ENCODE peak calls at places on chromosomes 16 and 17, in five cellular contexts. L is pancreas, X is aorta, S is HepG2, U is neural progenitor cell. I is an unnamed sample. For H3K9me3 and H3K36me3, the result is how much of the 10 kb centered on the place peaks cover.

GRCh38 chr17:79425686-79426085 is 185.2 kb downstream of the RBFOX3 start:
- DNase-seq in L (no peak), X (no peak), U (no peak), S (no peak), I (no peak)

GRCh38 chr16:57422026-57422944 is 17.7 kb downstream of the CCL17 start:
- DNase-seq in L (peak), X (peak), U (peak), S (peak), I (peak)

GRCh38 chr17:33438578-33438977 is 145.5 kb upstream of the ASIC2 start:
- DNase-seq in S (no peak), L (no peak), U (no peak), X (no peak), I (no peak)

GRCh38 chr16:5257462-5257861 is 159.9 kb upstream of the EEF2KMT start:
- DNase-seq in X (no peak), S (no peak), U (no peak), L (no peak), I (no peak)

GRCh38 chr17:83161298-83162034 is 82.1 kb downstream of the METRNL start:
- DNase-seq in U (no peak), S (peak), X (no peak), L (no peak), I (no peak)

GRCh38 chr17:80832266-80832676 is 159.4 kb upstream of the CHMP6 start:
- DNase-seq in U (peak), S (no peak), X (peak), L (no peak), I (peak)

GRCh38 chr16:74778646-74779045 is 4.0 kb upstream of the FA2H start:
- DNase-seq in S (no peak), U (no peak), L (peak), X (no peak), I (no peak)

GRCh38 chr17:15261818-15262290 is 3.3 kb downstream of the PMP22 start:
- DNase-seq in S (no peak), U (peak), X (peak), L (no peak), I (peak)

DNA sequence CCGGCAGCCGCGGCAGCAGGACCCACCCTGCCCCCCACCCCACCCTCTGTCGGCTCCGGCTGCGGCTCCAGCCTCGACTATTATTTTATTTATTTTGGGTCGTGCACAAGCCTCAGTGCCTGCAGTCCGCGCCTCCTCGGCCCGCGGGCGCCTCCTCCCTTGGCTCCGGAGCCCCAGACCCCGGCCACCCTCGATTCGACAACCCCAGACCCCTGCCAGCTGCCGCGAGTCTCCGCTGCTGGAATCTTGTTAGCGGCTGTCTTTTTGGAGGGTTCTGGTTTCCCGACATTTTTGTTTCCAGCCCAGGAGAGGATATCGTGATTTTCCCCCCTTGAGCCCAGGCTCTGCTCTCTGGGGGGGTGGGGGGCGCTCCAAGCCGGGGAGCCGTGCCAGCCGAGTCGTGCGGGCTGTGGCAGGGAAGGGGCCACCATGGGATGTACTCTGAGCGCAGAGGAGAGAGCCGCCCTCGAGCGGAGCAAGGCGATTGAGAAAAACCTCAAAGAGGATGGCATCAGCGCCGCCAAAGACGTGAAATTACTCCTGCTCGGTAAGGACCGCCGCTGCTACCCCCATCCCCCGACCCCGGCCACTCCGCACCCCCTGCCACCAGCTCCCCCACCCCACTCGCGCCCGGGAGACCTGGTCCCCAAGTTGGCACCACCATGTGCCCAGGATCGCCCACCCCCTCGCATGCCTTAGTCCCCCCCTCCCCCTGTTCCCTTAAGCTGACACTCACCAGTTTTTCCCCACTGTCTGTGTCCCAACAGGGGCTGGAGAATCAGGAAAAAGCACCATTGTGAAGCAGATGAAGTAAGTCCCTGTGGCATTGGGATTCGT is 736 bp downstream of the GNAO1 start:
- DNase-seq in L (no peak), X (no peak), U (peak), S (no peak), I (no peak)
- H3K4me3 ChIP-seq in L (peak), X (peak), U (peak), S (peak), I (peak)

GRCh38 chr16:25914357-25914962 is 222.7 kb downstream of the HS3ST4 start:
- DNase-seq in X (no peak), U (no peak), S (no peak), L (no peak), I (no peak)
- H3K9me3 ChIP-seq in X (under half), U (under half), S (under half), L (under half), I (under half)

DNA sequence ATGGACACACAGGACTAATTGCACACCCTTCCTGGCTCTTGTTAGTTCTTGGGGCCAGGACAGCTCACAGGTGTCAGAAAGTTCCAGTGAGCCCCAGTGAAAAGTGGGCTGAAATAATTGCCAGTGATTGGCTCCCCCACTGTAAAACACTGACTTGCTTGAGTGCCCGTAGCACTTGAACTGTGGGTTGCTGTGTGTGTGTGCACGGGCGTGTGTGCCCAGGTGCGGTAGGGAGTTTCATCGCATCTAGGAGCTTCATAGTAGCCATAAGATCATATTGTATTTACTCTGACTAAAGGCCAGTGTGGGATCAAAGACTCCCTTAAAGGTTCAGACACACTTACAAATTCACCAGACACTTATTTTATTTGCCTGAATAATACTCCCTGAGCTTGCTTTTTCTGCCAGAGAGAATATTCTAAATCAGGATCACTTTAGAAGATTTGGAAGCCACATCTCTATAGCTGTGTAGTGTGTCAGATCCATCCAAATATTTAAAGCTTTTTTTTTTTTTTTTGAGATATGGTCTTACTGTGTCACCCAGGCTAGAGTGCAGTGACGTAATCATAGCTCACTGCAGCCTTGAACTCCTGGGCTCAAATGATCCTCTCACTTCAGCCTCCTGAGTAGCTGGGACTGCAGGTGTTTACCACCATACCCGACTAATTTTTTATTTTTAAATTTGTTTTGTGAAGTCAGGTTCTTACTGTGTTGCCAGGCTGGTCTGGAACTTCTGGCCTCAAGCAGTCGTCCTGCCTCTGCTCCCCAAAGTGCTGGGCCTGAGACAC is 11.4 kb downstream of the UNK start:
- DNase-seq in S (no peak), U (no peak), X (no peak), L (no peak), I (no peak)
- H3K36me3 ChIP-seq in S (under half), U (under half), X (under half), L (under half), I (under half)

GRCh38 chr16:52518884-52519283 is 28.1 kb downstream of the TOX3 start:
- DNase-seq in U (no peak), L (no peak), S (no peak), X (no peak), I (no peak)
- H3K4me3 ChIP-seq in U (no peak), L (no peak), S (no peak), X (no peak), I (no peak)

GRCh38 chr16:68577352-68577853 is 38.3 kb downstream of the ZFP90 start:
- DNase-seq in U (no peak), L (no peak), S (no peak), X (no peak), I (no peak)
- H3K9me3 ChIP-seq in U (under half), L (under half), S (half or more), X (under half), I (under half)

DNA sequence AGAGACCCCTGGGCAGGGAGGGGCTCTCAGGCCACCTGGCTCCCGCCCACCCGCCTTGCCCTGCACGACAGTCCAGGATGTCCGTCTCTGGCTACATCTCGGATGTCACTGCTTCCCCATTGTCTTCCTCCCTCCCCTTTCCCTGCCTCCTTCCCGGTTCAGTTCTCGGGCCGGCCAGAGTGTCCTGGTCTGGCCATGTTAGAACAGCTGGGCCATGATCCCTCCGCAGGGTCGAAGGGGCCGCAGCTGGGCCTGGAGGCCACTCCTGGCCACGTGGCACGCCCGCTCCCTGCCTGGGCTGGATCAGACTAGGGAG is 38.2 kb downstream of the CTU2 start:
- DNase-seq in L (no peak), U (no peak), S (no peak), X (no peak), I (no peak)
- H3K36me3 ChIP-seq in L (under half), U (under half), S (under half), X (under half), I (under half)